ENCODE peak calls at places on chromosome 13, in seven cellular contexts. V is IMR-90, B is transverse colon, A is breast epithelium, Y is right lobe of liver, T is A549, K is Peyer's patch. M is an unnamed sample.

GRCh38 chr13:22092791-22093545 is 422.1 kb downstream of the FGF9 start:
- DNase-seq in A (no peak), T (no peak), K (no peak), V (peak), Y (no peak), B (no peak), M (no peak)

GRCh38 chr13:97466782-97467181 is 32.8 kb downstream of the RAP2A start:
- DNase-seq in Y (no peak), T (no peak), V (no peak), B (no peak), K (no peak), A (no peak), M (no peak)

GRCh38 chr13:79190932-79191331 is 215.1 kb downstream of the RBM26 start:
- DNase-seq in V (no peak), B (no peak), A (no peak), Y (no peak), T (no peak), K (no peak), M (no peak)

GRCh38 chr13:59236309-59236939 is 927.3 kb downstream of the DIAPH3 start:
- DNase-seq in B (no peak), V (no peak), A (no peak), Y (no peak), K (no peak), T (no peak), M (no peak)

GRCh38 chr13:80040219-80040976 is 300.5 kb downstream of the SPRY2 start:
- DNase-seq in B (no peak), A (no peak), Y (no peak), T (peak), V (peak), K (peak), M (peak)

GRCh38 chr13:33682020-33682564 is 135.9 kb upstream of the RFC3 start:
- DNase-seq in T (no peak), A (no peak), K (no peak), B (no peak), V (no peak), Y (no peak), M (no peak)

GRCh38 chr13:64755961-64756360 is 2474.2 kb downstream of the PCDH9 start:
- DNase-seq in T (no peak), A (no peak), Y (no peak), K (no peak), V (no peak), B (no peak), M (no peak)

GRCh38 chr13:28376604-28377003 is 118.3 kb downstream of the FLT1 start:
- DNase-seq in Y (no peak), B (no peak), K (no peak), A (no peak), T (no peak), V (no peak), M (no peak)

GRCh38 chr13:28313579-28313978 is 175.2 kb downstream of the PAN3 start:
- DNase-seq in T (no peak), A (no peak), B (no peak), K (no peak), Y (no peak), V (peak), M (no peak)

GRCh38 chr13:98653471-98653985 is 76.6 kb upstream of the STK24 start:
- DNase-seq in T (peak), A (peak), V (peak), B (peak), Y (peak), K (peak), M (peak)

GRCh38 chr13:25729201-25729600 is 322.6 kb downstream of the SHISA2 start:
- DNase-seq in V (no peak), T (no peak), A (no peak), K (no peak), Y (no peak), B (no peak), M (no peak)

GRCh38 chr13:86383151-86383550 is 583.9 kb upstream of the SLITRK6 start:
- DNase-seq in B (no peak), V (no peak), Y (no peak), A (no peak), K (no peak), T (no peak), M (no peak)

GRCh38 chr13:99046851-99047250 is 69.0 kb upstream of the DOCK9 start:
- DNase-seq in Y (no peak), K (no peak), B (no peak), V (no peak), A (no peak), T (no peak), M (no peak)

GRCh38 chr13:49371943-49372636 is 71.8 kb downstream of the CAB39L start:
- DNase-seq in K (no peak), B (no peak), V (no peak), Y (no peak), A (no peak), T (no peak), M (no peak)

GRCh38 chr13:87893186-87893585 is 222.0 kb downstream of the SLITRK5 start:
- DNase-seq in A (no peak), Y (no peak), B (no peak), K (no peak), T (no peak), V (no peak), M (no peak)

GRCh38 chr13:74868044-74868443 is 613.9 kb downstream of the TBC1D4 start:
- DNase-seq in V (no peak), T (no peak), A (no peak), K (no peak), B (no peak), Y (no peak), M (no peak)

DNA sequence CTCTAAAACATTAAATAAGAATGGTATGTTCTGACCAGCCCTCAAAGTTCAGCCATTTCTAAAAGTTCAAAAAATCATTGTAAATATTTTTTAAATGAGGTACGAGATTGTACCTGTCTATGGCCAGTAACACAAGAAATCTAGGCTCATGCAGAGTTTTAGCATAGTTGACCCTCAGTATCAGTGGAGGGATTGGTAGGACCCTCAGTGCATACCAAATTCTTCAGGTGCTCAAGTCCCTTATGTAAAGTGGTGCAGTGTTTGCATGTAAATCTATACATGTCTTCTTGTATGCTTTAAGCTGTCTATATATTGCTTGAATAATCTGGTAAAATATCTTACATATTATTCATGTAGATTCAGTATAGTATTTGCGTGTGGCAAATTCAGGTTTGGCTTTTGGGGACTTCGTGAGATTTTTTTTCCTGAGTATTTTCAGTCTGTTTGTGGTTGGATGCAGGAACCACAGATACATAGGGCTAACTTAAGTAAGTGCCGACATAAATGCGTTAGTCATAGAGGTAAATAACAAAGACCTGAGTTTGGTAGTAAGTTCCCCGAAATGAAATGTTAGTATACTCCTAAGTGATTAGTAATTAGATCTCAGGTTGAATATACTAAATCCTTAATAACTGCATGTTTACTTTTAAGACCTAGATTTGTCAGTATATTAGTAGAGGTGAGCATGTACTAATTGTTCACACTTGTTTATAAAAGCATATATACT is 7.8 kb downstream of the MIR17HG start:
- DNase-seq in K (no peak), Y (no peak), B (no peak), A (no peak), T (no peak), V (no peak), M (no peak)
- TF ChIP-seq POLR2A in K (no peak), Y (no peak), B (no peak), A (no peak), T (no peak), V (no peak), M (no peak)

GRCh38 chr13:77425705-77426104 is 98.8 kb upstream of the MYCBP2 start:
- DNase-seq in Y (no peak), K (no peak), A (no peak), B (no peak), V (no peak), T (no peak), M (no peak)

GRCh38 chr13:77431449-77431848 is 104.1 kb upstream of the SCEL start:
- DNase-seq in T (no peak), K (no peak), V (no peak), B (no peak), A (no peak), Y (no peak), M (no peak)

GRCh38 chr13:77434289-77434688 is 101.2 kb upstream of the SCEL start:
- DNase-seq in T (no peak), B (no peak), V (no peak), K (no peak), A (no peak), Y (no peak), M (no peak)

GRCh38 chr13:77430377-77430951 is 103.6 kb upstream of the MYCBP2 start:
- DNase-seq in B (no peak), K (no peak), V (no peak), T (no peak), A (no peak), Y (no peak), M (no peak)

GRCh38 chr13:77429320-77430142 is 102.6 kb upstream of the MYCBP2 start:
- DNase-seq in A (no peak), K (no peak), T (no peak), B (no peak), V (no peak), Y (no peak), M (no peak)
- TF ChIP-seq POLR2A in A (no peak), K (no peak), T (no peak), B (no peak), V (no peak), Y (no peak), M (no peak)

GRCh38 chr13:46180393-46180792 is 1.6 kb downstream of the LCP1 start:
- DNase-seq in A (no peak), Y (no peak), K (no peak), V (no peak), T (no peak), B (no peak), M (no peak)

GRCh38 chr13:46183018-46183940 is 1.3 kb upstream of the LCP1 start:
- DNase-seq in A (no peak), V (no peak), B (no peak), K (no peak), T (no peak), Y (no peak), M (no peak)

GRCh38 chr13:46182491-46182877 is 507 bp upstream of the LCP1 start:
- DNase-seq in K (no peak), V (no peak), B (no peak), T (no peak), Y (no peak), A (no peak), M (no peak)

GRCh38 chr13:46179576-46180368 is 2.2 kb downstream of the LCP1 start:
- DNase-seq in A (no peak), V (no peak), K (peak), B (peak), Y (peak), T (no peak), M (no peak)

DNA sequence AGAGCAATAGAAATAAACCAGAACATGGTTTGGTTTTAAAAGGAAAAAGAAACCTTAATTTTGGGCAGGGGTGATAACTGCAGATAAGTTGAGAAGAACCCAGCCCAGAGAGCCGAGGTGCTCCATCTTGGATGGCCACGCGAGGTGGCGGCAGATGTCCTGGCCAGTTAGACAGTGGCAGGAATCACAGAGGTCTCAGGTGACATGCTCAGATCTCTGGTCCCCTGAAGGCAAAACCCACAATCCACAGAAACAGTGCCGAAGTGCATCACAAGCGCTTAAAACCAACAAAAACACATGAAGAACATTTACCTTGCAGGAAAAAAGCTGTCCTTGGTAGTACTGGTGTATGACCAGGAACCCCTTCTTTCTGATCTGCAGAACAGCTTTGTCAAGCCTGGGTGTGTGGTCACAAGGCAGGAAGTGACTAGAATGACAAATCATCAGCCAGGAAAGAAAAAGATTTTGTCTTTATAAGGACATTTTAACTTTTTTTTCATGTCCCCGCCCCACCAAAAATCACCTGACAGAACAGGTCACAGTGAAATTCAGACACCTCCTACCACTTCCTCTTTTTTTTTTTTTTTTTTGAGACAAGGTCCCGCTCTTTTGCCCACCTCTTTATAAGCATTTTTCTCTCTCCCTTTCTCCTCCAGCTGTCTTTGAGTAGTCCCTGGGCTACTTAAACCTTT is at the start of gene LCP1:
- DNase-seq in A (no peak), K (peak), V (no peak), T (no peak), B (peak), Y (no peak), M (no peak)
- TF ChIP-seq POLR2A in A (no peak), K (peak), V (no peak), T (no peak), B (peak), Y (peak), M (no peak)

GRCh38 chr13:50450279-50450678 is 393.2 kb downstream of the DLEU7 start:
- DNase-seq in K (no peak), V (no peak), B (no peak), T (no peak), A (no peak), Y (no peak), M (no peak)

GRCh38 chr13:50452028-50452427 is 391.5 kb downstream of the DLEU7 start:
- DNase-seq in B (no peak), A (no peak), T (no peak), V (no peak), Y (no peak), K (no peak), M (no peak)

GRCh38 chr13:50451609-50452008 is 391.9 kb downstream of the DLEU7 start:
- DNase-seq in A (no peak), V (no peak), K (no peak), Y (no peak), B (no peak), T (no peak), M (no peak)

GRCh38 chr13:50449465-50449864 is 394.0 kb downstream of the DLEU7 start:
- DNase-seq in Y (no peak), B (no peak), T (no peak), K (no peak), V (no peak), A (no peak), M (no peak)

GRCh38 chr13:50448535-50448981 is 394.9 kb downstream of the DLEU7 start:
- DNase-seq in T (no peak), A (no peak), Y (no peak), V (no peak), K (no peak), B (no peak), M (no peak)
- TF ChIP-seq POLR2A in T (no peak), A (no peak), Y (no peak), V (no peak), K (no peak), B (no peak), M (no peak)

GRCh38 chr13:36999054-36999927 is at the start of gene ALG5:
- DNase-seq in K (peak), B (peak), A (peak), V (peak), T (peak), Y (peak), M (peak)
- TF ChIP-seq POLR2A in K (peak), B (peak), A (no peak), V (peak), T (peak), Y (peak), M (peak)

DNA sequence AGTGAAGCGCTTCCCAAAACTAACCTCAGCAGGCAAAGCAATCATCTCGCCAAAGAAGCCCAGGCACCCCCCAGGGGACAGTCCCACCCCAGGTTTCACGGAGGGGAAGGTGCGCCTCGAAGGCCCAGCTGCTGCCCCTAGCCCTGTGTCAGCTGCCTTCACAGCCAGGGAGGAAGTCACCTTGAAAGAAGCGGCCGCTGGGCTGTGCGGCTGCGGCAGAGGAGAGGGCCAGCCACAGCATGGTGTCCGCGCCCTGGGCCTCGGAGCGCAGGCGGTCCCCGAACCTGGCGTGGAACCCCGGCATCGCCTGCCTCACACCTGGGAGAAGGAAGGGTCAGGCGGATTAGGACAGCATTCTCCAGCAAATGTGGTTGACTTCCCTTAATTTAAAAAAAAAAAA is 35.0 kb downstream of the DHRS12 start:
- DNase-seq in K (no peak), Y (no peak), V (no peak), A (no peak), B (no peak), T (no peak), M (no peak)
- TF ChIP-seq POLR2A in K (no peak), Y (no peak), V (no peak), A (no peak), B (no peak), T (no peak), M (no peak)

GRCh38 chr13:46171223-46171622 is 10.8 kb downstream of the LCP1 start:
- DNase-seq in K (no peak), Y (no peak), B (no peak), T (no peak), V (no peak), A (no peak), M (no peak)

GRCh38 chr13:46170687-46171086 is 11.3 kb downstream of the LCP1 start:
- DNase-seq in Y (no peak), A (no peak), K (no peak), V (no peak), B (no peak), T (no peak), M (no peak)

GRCh38 chr13:46171739-46172138 is 10.2 kb downstream of the LCP1 start:
- DNase-seq in K (no peak), V (no peak), A (no peak), Y (no peak), T (no peak), B (no peak), M (no peak)

GRCh38 chr13:46173656-46174055 is 8.3 kb downstream of the LCP1 start:
- DNase-seq in A (no peak), T (no peak), Y (no peak), V (no peak), K (no peak), B (no peak), M (no peak)

GRCh38 chr13:46172531-46172991 is 9.4 kb downstream of the LCP1 start:
- DNase-seq in B (peak), T (no peak), K (peak), Y (no peak), V (no peak), A (no peak), M (no peak)
- TF ChIP-seq POLR2A in B (no peak), T (no peak), K (no peak), Y (no peak), V (no peak), A (no peak), M (no peak)

GRCh38 chr13:100588350-100589177 is at the start of gene GGACT:
- DNase-seq in Y (peak), V (peak), K (peak), A (peak), B (peak), T (peak), M (peak)
- TF ChIP-seq POLR2A in Y (peak), V (no peak), K (peak), A (no peak), B (no peak), T (peak), M (peak)

DNA sequence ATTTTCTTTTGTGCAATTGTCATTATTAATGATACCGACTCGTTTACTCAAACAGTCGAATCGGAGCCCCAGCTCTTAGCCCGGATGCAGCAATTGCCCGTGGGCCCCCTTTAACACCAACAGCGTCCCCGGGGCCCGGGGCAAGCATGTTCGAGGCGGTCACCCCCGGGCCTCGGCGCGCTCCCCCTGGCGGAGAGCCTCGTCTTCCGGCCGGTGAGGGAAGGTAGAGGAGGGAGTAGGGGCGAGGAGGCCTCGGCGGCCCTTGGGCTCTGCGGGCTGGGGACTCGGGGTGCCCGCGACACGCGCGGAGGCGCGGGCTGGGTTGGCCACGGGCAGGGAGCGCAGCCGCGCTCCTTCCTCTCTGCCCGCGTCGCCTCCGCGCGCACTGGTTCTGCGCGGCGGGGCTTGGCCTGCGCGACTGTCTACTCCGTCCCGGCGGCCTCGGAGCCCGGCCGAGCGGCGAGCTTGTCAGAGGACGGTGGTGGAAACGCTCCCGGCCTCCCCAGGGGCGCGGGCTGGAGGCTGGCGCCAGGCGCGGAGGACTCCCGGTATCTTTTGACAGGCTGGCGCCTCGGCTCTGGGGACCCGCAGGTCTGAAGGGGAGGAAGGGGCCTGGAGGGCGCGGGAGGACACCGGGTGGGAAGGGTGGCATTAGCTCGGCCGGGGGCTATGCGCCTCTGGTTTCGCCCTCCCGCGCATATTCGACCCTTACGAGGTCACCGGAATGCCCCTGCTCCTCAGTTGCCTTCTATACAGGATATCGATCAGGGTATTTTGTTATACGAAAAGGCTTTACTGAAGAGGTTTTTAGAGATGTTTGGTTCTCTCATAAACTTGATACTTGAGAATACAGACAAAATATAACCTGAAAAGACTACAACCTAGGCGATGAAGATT is 1.5 kb downstream of the BIVM start:
- DNase-seq in A (peak), B (peak), T (peak), V (peak), Y (peak), K (peak), M (peak)
- TF ChIP-seq POLR2A in A (no peak), B (peak), T (peak), V (peak), Y (peak), K (no peak), M (peak)

GRCh38 chr13:46617885-46618284 is 64.9 kb downstream of the LRCH1 start:
- DNase-seq in V (no peak), T (no peak), K (no peak), B (no peak), Y (no peak), A (no peak), M (no peak)

GRCh38 chr13:46614582-46614981 is 61.6 kb downstream of the LRCH1 start:
- DNase-seq in T (peak), V (peak), Y (no peak), K (no peak), B (no peak), A (no peak), M (no peak)

GRCh38 chr13:46617382-46617781 is 64.4 kb downstream of the LRCH1 start:
- DNase-seq in B (no peak), Y (no peak), V (peak), T (no peak), K (no peak), A (no peak), M (no peak)

GRCh38 chr13:46613409-46614049 is 60.6 kb downstream of the LRCH1 start:
- DNase-seq in B (no peak), K (no peak), T (no peak), A (no peak), Y (no peak), V (peak), M (no peak)

GRCh38 chr13:46615888-46616531 is 63.0 kb downstream of the LRCH1 start:
- DNase-seq in K (no peak), B (no peak), V (peak), T (no peak), Y (no peak), A (no peak), M (no peak)
- TF ChIP-seq POLR2A in K (no peak), B (no peak), V (no peak), T (no peak), Y (no peak), A (no peak), M (no peak)